ENCODE peak calls at places on chromosomes 13 and 19, in eight cellular contexts. Q is mammary epithelial cell; T is heart left ventricle; U is endodermal cell; L is upper lobe of right lung; D is OCI-LY7; O is CD4-positive, alpha-beta T cell; N is transverse colon. Y is an unnamed sample.

GRCh38 chr13:111915104-111915551 is 151.8 kb upstream of the SOX1 start:
- DNase-seq in Q (no peak), T (no peak), U (peak; percentile 49), L (no peak), D (no peak), O (no peak), N (no peak), Y (no peak)

GRCh38 chr19:43806848-43807247 is 4.6 kb upstream of the LYPD5 start:
- DNase-seq in Q (peak; percentile 87), T (no peak), U (no peak), L (no peak), D (no peak), O (no peak), N (no peak), Y (no peak)

GRCh38 chr19:42540071-42540553 is 11.8 kb upstream of the CEACAM1 start:
- DNase-seq in Q (no peak), T (no peak), U (peak; percentile 63), L (peak; percentile 52), D (no peak), O (no peak), N (no peak), Y (peak; percentile 50)

GRCh38 chr13:37143901-37144300 is 38.4 kb upstream of the CSNK1A1L start:
- DNase-seq in Q (no peak), T (no peak), U (no peak), L (no peak), D (no peak), O (no peak), N (no peak), Y (no peak)

GRCh38 chr13:98839826-98840769 is 87.6 kb upstream of the SLC15A1 start:
- DNase-seq in Q (peak; percentile 26), T (peak; percentile 77), U (peak; percentile 92), L (peak; percentile 74), D (peak; percentile 52), O (peak; percentile 21), N (peak; percentile 51), Y (peak; percentile 70)

GRCh38 chr13:28849441-28849840 is 29.3 kb downstream of the MTUS2 start:
- DNase-seq in Q (no peak), T (no peak), U (no peak), L (no peak), D (no peak), O (no peak), N (no peak), Y (no peak)

GRCh38 chr13:60329221-60329983 is 67.6 kb upstream of the TDRD3 start:
- DNase-seq in Q (peak; percentile 14), T (no peak), U (peak; percentile 90), L (peak; percentile 64), D (peak; percentile 27), O (no peak), N (peak; percentile 48), Y (peak; percentile 59)

GRCh38 chr19:23440207-23440606 is 44.9 kb upstream of the ZNF91 start:
- DNase-seq in Q (no peak), T (no peak), U (peak; percentile 77), L (no peak), D (peak; percentile 24), O (no peak), N (no peak), Y (no peak)

GRCh38 chr13:99698010-99698815 is 196.9 kb downstream of the TM9SF2 start:
- DNase-seq in Q (no peak), T (no peak), U (no peak), L (no peak), D (no peak), O (no peak), N (no peak), Y (no peak)

GRCh38 chr19:2426661-2427322 is 594 bp downstream of the TIMM13 start:
- DNase-seq in Q (peak; percentile 35), T (peak; percentile 62), U (peak; percentile 85), L (peak; percentile 80), D (peak; percentile 55), O (no peak), N (peak; percentile 53), Y (peak; percentile 42)

GRCh38 chr19:18605546-18606280 is 886 bp downstream of the CRLF1 start:
- DNase-seq in Q (no peak), T (no peak), U (peak; percentile 64), L (no peak), D (no peak), O (no peak), N (no peak), Y (no peak)

GRCh38 chr19:38879400-38879751 is 1.3 kb upstream of the RINL start:
- DNase-seq in Q (no peak), T (no peak), U (peak; percentile 35), L (no peak), D (no peak), O (no peak), N (no peak), Y (no peak)

GRCh38 chr19:38880882-38881609 is 3.0 kb upstream of the RINL start:
- DNase-seq in Q (no peak), T (no peak), U (peak; percentile 35), L (no peak), D (no peak), O (no peak), N (no peak), Y (no peak)

GRCh38 chr19:38880076-38880881 is 2.2 kb upstream of the RINL start:
- DNase-seq in Q (no peak), T (no peak), U (peak; percentile 52), L (no peak), D (no peak), O (no peak), N (no peak), Y (no peak)

GRCh38 chr19:38877781-38878574 is at the start of gene RINL:
- DNase-seq in Q (no peak), T (peak; percentile 52), U (peak; percentile 68), L (peak; percentile 76), D (peak; percentile 87), O (peak; percentile 45), N (peak; percentile 71), Y (no peak)

DNA sequence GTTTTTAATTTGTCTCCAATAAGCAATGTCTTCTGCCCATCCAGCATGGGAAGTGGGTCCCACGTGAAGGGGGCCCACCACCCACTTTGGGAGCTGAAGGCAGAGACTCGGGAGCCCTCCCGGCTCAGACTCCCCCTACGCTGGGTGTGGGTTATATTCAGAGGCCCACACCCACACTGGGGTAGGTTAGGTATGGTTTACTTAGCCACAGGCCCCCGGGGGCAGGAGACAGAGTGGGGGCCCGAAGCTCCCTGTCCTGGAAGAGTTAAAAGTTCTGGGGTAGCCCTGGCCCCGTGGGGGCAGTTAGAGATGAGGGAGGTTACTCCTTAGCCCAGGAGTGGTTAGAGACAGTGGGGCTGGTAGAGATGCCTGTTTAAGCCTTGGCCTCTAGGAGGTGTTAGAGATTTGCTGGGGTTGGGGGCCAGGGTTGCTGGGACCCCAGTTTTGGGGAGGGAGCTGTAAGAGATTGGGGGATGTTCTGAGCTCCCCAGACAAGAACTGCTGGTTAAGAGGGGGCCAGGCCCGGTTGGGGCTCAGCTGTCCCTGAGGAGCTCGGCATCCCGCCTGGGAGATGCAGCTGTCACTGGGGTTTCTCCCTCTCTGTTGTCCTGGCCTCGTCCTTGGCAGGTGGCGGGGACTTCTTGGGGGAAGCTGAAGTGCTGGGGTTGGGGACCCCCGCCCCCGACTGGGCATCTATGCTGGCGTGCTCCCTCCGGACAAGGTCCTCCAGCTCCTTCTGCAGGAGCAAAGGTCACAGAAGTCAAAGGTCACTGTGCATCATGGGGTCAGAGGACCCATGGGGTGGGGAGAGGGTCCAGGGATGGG is 712 bp upstream of the RINL start:
- DNase-seq in Q (no peak), T (no peak), U (no peak), L (no peak), D (no peak), O (no peak), N (no peak), Y (no peak)
- TF ChIP-seq CTCF in Q (no peak), T (no peak), U (peak; percentile 32), L (no peak), D (peak; percentile 52), O (no peak), N (no peak), Y (no peak)

GRCh38 chr19:57907394-57907793 is 9.0 kb downstream of the ZNF417 start:
- DNase-seq in Q (no peak), T (no peak), U (no peak), L (no peak), D (no peak), O (no peak), N (no peak), Y (no peak)

GRCh38 chr19:57905258-57905657 is 11.1 kb downstream of the ZNF417 start:
- DNase-seq in Q (no peak), T (no peak), U (no peak), L (no peak), D (no peak), O (no peak), N (no peak), Y (no peak)

DNA sequence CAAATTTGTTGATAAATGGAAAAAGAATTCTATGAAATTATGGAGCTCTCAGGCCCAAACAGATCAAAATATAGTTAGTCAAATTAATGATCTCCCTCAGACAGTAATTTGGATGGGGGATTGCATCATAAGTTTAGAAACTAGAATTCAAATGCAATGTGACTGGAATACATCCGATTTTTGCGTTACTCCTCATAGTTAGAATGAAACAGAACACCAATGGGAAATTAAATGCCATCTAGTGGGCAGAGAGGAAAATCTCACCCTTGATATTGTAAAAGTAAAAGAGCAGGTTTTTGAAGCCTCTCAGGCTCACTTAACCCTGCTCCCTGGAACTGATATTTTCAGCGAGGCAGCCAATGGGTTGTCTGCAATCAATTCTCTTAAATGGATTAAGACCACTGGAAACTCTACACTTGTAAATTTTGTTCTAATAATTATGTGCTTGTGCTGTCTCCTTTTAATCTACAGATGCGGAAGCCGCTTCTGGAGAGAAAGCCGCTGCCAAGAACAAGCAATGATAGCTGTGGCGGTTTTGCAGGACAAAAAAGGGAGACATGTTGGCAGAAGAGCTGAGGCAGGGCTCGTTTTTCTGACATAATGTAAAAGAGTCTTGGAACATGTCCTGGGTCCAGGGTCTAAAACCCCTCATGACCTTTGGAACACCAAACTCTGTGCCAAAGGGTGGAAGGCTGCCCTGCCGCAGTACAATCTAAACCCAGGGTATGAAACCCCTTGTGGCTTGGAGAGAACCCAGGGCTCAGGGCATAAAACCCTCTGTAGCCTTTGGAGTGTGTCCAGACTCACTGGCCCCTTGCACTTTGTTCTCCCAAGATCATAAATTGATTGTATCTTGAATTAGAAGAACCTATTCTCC is 12.9 kb downstream of the ZNF417 start:
- DNase-seq in Q (peak; percentile 26), T (no peak), U (no peak), L (no peak), D (peak; percentile 53), O (no peak), N (no peak), Y (peak; percentile 75)
- H3K9me3 ChIP-seq in Q (peaks cover 10% of the 10 kb centered on the region), T (peaks cover 8% of the 10 kb centered on the region), U (peaks cover 24% of the 10 kb centered on the region), L (no peaks in the 10 kb centered on the region), D (no peaks in the 10 kb centered on the region), O (peaks cover 27% of the 10 kb centered on the region), N (peaks cover 11% of the 10 kb centered on the region), Y (no peaks in the 10 kb centered on the region)

DNA sequence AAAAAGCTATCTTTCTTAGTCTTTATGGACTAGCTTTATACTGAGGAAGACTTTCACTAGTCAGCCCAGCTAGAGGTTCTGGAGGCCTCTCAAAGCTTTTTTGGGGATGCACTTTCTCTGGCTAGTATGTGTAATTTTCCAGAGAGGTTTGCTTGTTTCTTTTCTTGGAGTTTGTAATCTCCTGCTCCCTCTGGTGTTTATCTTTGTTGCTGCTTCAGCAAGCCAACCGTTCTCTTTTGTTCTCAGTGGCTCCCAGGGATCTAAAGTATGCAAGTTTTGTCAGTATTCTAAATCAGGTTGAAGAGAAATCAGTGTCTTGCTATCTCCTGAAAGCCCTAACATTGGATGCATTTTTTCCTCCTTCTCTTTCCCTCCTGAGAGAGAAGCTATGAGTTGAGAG is 121.1 kb upstream of the MYO16 start:
- DNase-seq in Q (no peak), T (no peak), U (peak; percentile 65), L (no peak), D (peak; percentile 0), O (no peak), N (no peak), Y (peak; percentile 12)
- TF ChIP-seq CTCF in Q (peak; percentile 66), T (peak; percentile 42), U (peak; percentile 81), L (peak; percentile 57), D (peak; percentile 21), O (peak; percentile 48), N (peak; percentile 21), Y (peak; percentile 33)

GRCh38 chr19:11787536-11787935 is 10.8 kb upstream of the ZNF491 start:
- DNase-seq in Q (no peak), T (no peak), U (no peak), L (no peak), D (no peak), O (no peak), N (no peak), Y (no peak)
- H3K9me3 ChIP-seq in Q (peaks cover 21% of the 10 kb centered on the region), T (peaks cover 84% of the 10 kb centered on the region), U (peaks cover 19% of the 10 kb centered on the region), L (peaks cover 26% of the 10 kb centered on the region), D (peaks cover 19% of the 10 kb centered on the region), O (peaks cover 74% of the 10 kb centered on the region), N (peaks cover 56% of the 10 kb centered on the region), Y (no peaks in the 10 kb centered on the region)